ENCODE peak calls at places on chromosome 16, in five cellular contexts. N is T-helper 9 cell; C is Calu3; J is activated naive CD4-positive, alpha-beta T cell; O is NCI-H2171 treated with DMSO at 0.1 percent for 48 hours. G is an unnamed sample.

GRCh38 chr16:12323007-12323699 is 346.6 kb downstream of the SNX29 start:
- DNase-seq in N (no peak), C (no peak), J (no peak), O (peak; percentile 19), G (no peak)

GRCh38 chr16:24800586-24800985 is 45.2 kb upstream of the SLC5A11 start:
- DNase-seq in N (no peak), C (peak; percentile 55), J (no peak), O (no peak), G (peak; percentile 17)

GRCh38 chr16:3175157-3176153 is 12.5 kb upstream of the OR1F1 start:
- DNase-seq in N (no peak), C (peak; percentile 65), J (no peak), O (peak; percentile 43), G (peak; percentile 89)

GRCh38 chr16:15556130-15556529 is 86.8 kb downstream of the MARF1 start:
- DNase-seq in N (no peak), C (no peak), J (no peak), O (no peak), G (no peak)

GRCh38 chr16:12896562-12896961 is 4.8 kb upstream of the SHISA9 start:
- DNase-seq in N (no peak), C (peak; percentile 26), J (no peak), O (peak; percentile 39), G (peak; percentile 87)

GRCh38 chr16:70395345-70395901 is 43.5 kb downstream of the ST3GAL2 start:
- DNase-seq in N (peak; percentile 55), C (peak; percentile 86), J (no peak), O (no peak), G (peak; percentile 65)

GRCh38 chr16:23026777-23027362 is 122.4 kb downstream of the USP31 start:
- DNase-seq in N (no peak), C (peak; percentile 45), J (no peak), O (peak; percentile 62), G (no peak)

GRCh38 chr16:2385441-2385840 is 43.8 kb upstream of the CCNF start:
- DNase-seq in N (no peak), C (peak; percentile 40), J (no peak), O (no peak), G (no peak)

GRCh38 chr16:79628501-79628975 is 28.0 kb upstream of the MAF start:
- DNase-seq in N (no peak), C (peak; percentile 38), J (no peak), O (no peak), G (no peak)

GRCh38 chr16:47134550-47134949 is 9.2 kb downstream of the NETO2 start:
- DNase-seq in N (no peak), C (no peak), J (no peak), O (no peak), G (no peak)

GRCh38 chr16:84689126-84689525 is 10.7 kb upstream of the USP10 start:
- DNase-seq in N (no peak), C (no peak), J (no peak), O (peak; percentile 68), G (peak; percentile 7)

GRCh38 chr16:69848635-69849545 is 86.8 kb downstream of the WWP2 start:
- DNase-seq in N (no peak), C (no peak), J (no peak), O (no peak), G (peak; percentile 5)